ENCODE peak calls at places on chromosome 5, in six cellular contexts. T, R, Z, F, W and I are unnamed samples.

GRCh38 chr5:115956957-115957356 is 5.3 kb upstream of the LVRN start:
- DNase-seq in R (no peak), T (no peak), W (no peak), F (no peak), Z (no peak), I (no peak)

GRCh38 chr5:176741566-176742211 is 68.7 kb upstream of the UNC5A start:
- DNase-seq in R (no peak), Z (no peak), T (no peak), F (no peak), W (no peak), I (no peak)

GRCh38 chr5:7991125-7991821 is 122.3 kb downstream of the MTRR start:
- DNase-seq in R (no peak), W (no peak), F (no peak), T (no peak), Z (no peak), I (peak)

GRCh38 chr5:109853362-109853761 is 163.6 kb downstream of the MAN2A1 start:
- DNase-seq in F (no peak), Z (no peak), R (no peak), W (no peak), T (no peak), I (no peak)

GRCh38 chr5:154397652-154398406 is 48.0 kb upstream of the SAP30L start:
- DNase-seq in W (no peak), F (no peak), Z (peak), T (no peak), R (no peak), I (no peak)

GRCh38 chr5:149600932-149601331 is 19.6 kb downstream of the ARHGEF37 start:
- DNase-seq in F (no peak), T (no peak), R (no peak), W (no peak), Z (no peak), I (no peak)

GRCh38 chr5:123351315-123351714 is 71.9 kb downstream of the CEP120 start:
- DNase-seq in R (no peak), Z (no peak), F (no peak), W (no peak), T (no peak), I (no peak)

GRCh38 chr5:140565780-140566095 is 1.1 kb downstream of the SLC35A4 start:
- DNase-seq in W (no peak), F (no peak), Z (no peak), T (no peak), R (no peak), I (no peak)

GRCh38 chr5:124641154-124641792 is 105.2 kb downstream of the ZNF608 start:
- DNase-seq in R (no peak), T (no peak), Z (peak), W (no peak), F (no peak), I (no peak)

GRCh38 chr5:11904270-11904906 is at the start of gene CTNND2:
- DNase-seq in F (no peak), W (peak), R (no peak), T (peak), Z (peak), I (no peak)

GRCh38 chr5:122332589-122333555 is 20.8 kb downstream of the SNCAIP start:
- DNase-seq in T (no peak), F (no peak), R (no peak), Z (no peak), W (no peak), I (no peak)

GRCh38 chr5:153520952-153521351 is 30.5 kb downstream of the GRIA1 start:
- DNase-seq in R (no peak), T (no peak), Z (no peak), W (no peak), F (peak), I (no peak)